ENCODE peak calls at places on chromosomes 16 and 17, in seven cellular contexts. X is HFF-Myc, N is IMR-90, P is upper lobe of left lung, L is body of pancreas, A is BJ, S is PC-9. Q is an unnamed sample.

GRCh38 chr17:7042507-7043194 is 1.2 kb downstream of the SLC16A11 start:
- DNase-seq in X (no peak), N (no peak), P (no peak), L (no peak), A (no peak), S (no peak), Q (no peak)

GRCh38 chr17:63399856-63400255 is 46.2 kb downstream of the CYB561 start:
- DNase-seq in X (peak), N (peak), P (no peak), L (peak), A (no peak), S (no peak), Q (peak)

GRCh38 chr17:50050431-50051032 is 5.4 kb upstream of the ITGA3 start:
- DNase-seq in X (no peak), N (no peak), P (no peak), L (no peak), A (no peak), S (peak), Q (no peak)

GRCh38 chr17:65235284-65235683 is 98.1 kb downstream of the RGS9 start:
- DNase-seq in X (no peak), N (no peak), P (no peak), L (no peak), A (no peak), S (no peak), Q (peak)

GRCh38 chr17:77273397-77274136 is 132.8 kb downstream of the SEC14L1 start:
- DNase-seq in X (no peak), N (peak), P (no peak), L (no peak), A (no peak), S (no peak), Q (no peak)

GRCh38 chr17:79850571-79851460 is 11.6 kb upstream of the CBX4 start:
- DNase-seq in X (no peak), N (peak), P (no peak), L (no peak), A (no peak), S (peak), Q (peak)

GRCh38 chr16:48014349-48015135 is 141.3 kb downstream of the ABCC12 start:
- DNase-seq in X (no peak), N (peak), P (no peak), L (no peak), A (no peak), S (peak), Q (peak)

GRCh38 chr17:28476076-28476475 is 2.6 kb downstream of the SLC13A2 start:
- DNase-seq in X (no peak), N (no peak), P (no peak), L (no peak), A (no peak), S (no peak), Q (no peak)

GRCh38 chr16:30902070-30902972 is 5.9 kb downstream of the CTF1 start:
- DNase-seq in X (no peak), N (peak), P (peak), L (peak), A (no peak), S (no peak), Q (peak)

GRCh38 chr16:14436410-14436955 is 193.6 kb downstream of the PARN start:
- DNase-seq in X (no peak), N (no peak), P (no peak), L (no peak), A (no peak), S (no peak), Q (no peak)

GRCh38 chr17:37702605-37703004 is 42.3 kb downstream of the HNF1B start:
- DNase-seq in X (peak), N (peak), P (no peak), L (no peak), A (peak), S (peak), Q (peak)

GRCh38 chr17:4501295-4501949 is 2.7 kb downstream of the SPNS2 start:
- DNase-seq in X (no peak), N (no peak), P (peak), L (no peak), A (no peak), S (peak), Q (no peak)

GRCh38 chr16:74744566-74744965 is 30.1 kb downstream of the FA2H start:
- DNase-seq in X (no peak), N (no peak), P (no peak), L (no peak), A (no peak), S (no peak), Q (no peak)

GRCh38 chr16:30395155-30395991 is at the start of gene ZNF48:
- DNase-seq in X (no peak), N (peak), P (peak), L (peak), A (peak), S (peak), Q (peak)

GRCh38 chr17:77461277-77462057 is 320.7 kb downstream of the SEC14L1 start:
- DNase-seq in X (no peak), N (no peak), P (no peak), L (no peak), A (no peak), S (no peak), Q (no peak)

GRCh38 chr17:32697728-32698625 is 178.9 kb downstream of the MYO1D start:
- DNase-seq in X (no peak), N (no peak), P (no peak), L (no peak), A (no peak), S (no peak), Q (peak)

GRCh38 chr17:30716461-30717289 is 107.8 kb downstream of the CRLF3 start:
- DNase-seq in X (no peak), N (peak), P (no peak), L (no peak), A (no peak), S (no peak), Q (no peak)

GRCh38 chr16:75305364-75306101 is 54.1 kb upstream of the BCAR1 start:
- DNase-seq in X (peak), N (peak), P (peak), L (peak), A (peak), S (peak), Q (peak)

GRCh38 chr17:12627177-12627629 is 38.5 kb upstream of the MYOCD start:
- DNase-seq in X (peak), N (peak), P (no peak), L (peak), A (peak), S (no peak), Q (peak)

GRCh38 chr17:19407601-19408380 is 3.2 kb upstream of the RNF112 start:
- DNase-seq in X (no peak), N (no peak), P (no peak), L (no peak), A (no peak), S (no peak), Q (no peak)

GRCh38 chr16:88455610-88456355 is 2.7 kb downstream of the ZFPM1 start:
- DNase-seq in X (no peak), N (peak), P (peak), L (peak), A (no peak), S (peak), Q (no peak)

GRCh38 chr16:88926374-88926990 is 50.5 kb downstream of the CBFA2T3 start:
- DNase-seq in X (no peak), N (no peak), P (no peak), L (no peak), A (no peak), S (peak), Q (no peak)

GRCh38 chr17:78654230-78654824 is 77.1 kb upstream of the DNAH17 start:
- DNase-seq in X (no peak), N (no peak), P (no peak), L (no peak), A (no peak), S (no peak), Q (no peak)

GRCh38 chr16:19698480-19699465 is 19.3 kb downstream of the KNOP1 start:
- DNase-seq in X (no peak), N (peak), P (no peak), L (no peak), A (no peak), S (no peak), Q (no peak)

GRCh38 chr16:66121466-66121865 is 245.0 kb upstream of the CDH5 start:
- DNase-seq in X (no peak), N (peak), P (no peak), L (no peak), A (no peak), S (no peak), Q (no peak)

GRCh38 chr17:78122221-78122990 is 6.1 kb downstream of the TMC6 start:
- DNase-seq in X (no peak), N (no peak), P (no peak), L (no peak), A (no peak), S (no peak), Q (no peak)

GRCh38 chr17:14006249-14006942 is 62.9 kb upstream of the COX10 start:
- DNase-seq in X (no peak), N (no peak), P (no peak), L (no peak), A (no peak), S (no peak), Q (no peak)
- TF ChIP-seq CTCF in X (no peak), N (no peak), P (no peak), L (no peak), A (no peak), S (no peak), Q (no peak)

GRCh38 chr16:82016964-82017363 is 5.7 kb upstream of the SDR42E1 start:
- DNase-seq in X (no peak), N (no peak), P (no peak), L (no peak), A (peak), S (no peak), Q (no peak)
- TF ChIP-seq CTCF in X (no peak), N (no peak), P (no peak), L (no peak), A (no peak), S (no peak), Q (no peak)

GRCh38 chr16:82252582-82252981 is 82.6 kb upstream of the MPHOSPH6 start:
- DNase-seq in X (no peak), N (no peak), P (no peak), L (no peak), A (no peak), S (no peak), Q (no peak)
- TF ChIP-seq CTCF in X (no peak), N (no peak), P (no peak), L (no peak), A (no peak), S (no peak), Q (no peak)

DNA sequence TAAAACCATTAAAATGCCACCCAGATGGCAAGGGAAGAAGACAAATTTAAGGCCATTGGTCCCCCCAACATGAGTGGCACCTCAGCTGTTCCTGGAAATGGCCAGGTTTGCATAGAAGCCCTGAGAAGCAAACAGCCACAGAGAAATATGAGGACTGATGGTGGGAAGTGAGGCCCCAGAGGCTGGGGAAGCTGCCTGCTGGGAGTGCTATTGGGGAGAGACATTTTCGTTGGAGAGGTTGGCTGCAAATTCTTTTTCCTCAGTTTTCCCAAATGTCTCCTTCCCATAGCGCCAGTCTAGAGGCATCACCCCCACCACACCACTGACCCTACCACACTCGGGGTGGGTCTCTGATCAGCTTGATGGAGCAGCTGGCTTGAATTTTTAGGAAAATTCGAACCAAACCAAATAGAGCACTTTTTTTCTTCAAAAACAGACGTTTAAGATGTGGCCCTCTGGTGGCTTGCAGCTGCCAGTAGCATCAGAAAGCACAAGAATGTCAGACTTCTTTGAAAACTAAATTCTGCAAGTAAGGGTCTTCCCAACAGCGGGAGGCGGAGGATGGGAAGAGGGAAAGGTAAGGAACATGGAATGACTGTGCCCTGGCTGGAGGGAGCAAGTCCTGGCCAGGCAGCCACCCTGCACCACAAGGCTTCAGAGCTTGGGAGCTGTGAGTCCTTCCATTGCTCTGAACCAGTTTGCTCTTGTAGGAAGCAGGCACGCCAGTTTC is 13.2 kb upstream of the SLC12A3 start:
- DNase-seq in X (no peak), N (peak), P (no peak), L (no peak), A (no peak), S (peak), Q (no peak)
- TF ChIP-seq CTCF in X (peak), N (peak), P (peak), L (peak), A (peak), S (peak), Q (peak)

GRCh38 chr17:81994593-81995462 is 17.4 kb downstream of the ASPSCR1 start:
- DNase-seq in X (no peak), N (no peak), P (peak), L (no peak), A (no peak), S (no peak), Q (no peak)
- TF ChIP-seq CTCF in X (no peak), N (no peak), P (no peak), L (no peak), A (no peak), S (no peak), Q (no peak)

DNA sequence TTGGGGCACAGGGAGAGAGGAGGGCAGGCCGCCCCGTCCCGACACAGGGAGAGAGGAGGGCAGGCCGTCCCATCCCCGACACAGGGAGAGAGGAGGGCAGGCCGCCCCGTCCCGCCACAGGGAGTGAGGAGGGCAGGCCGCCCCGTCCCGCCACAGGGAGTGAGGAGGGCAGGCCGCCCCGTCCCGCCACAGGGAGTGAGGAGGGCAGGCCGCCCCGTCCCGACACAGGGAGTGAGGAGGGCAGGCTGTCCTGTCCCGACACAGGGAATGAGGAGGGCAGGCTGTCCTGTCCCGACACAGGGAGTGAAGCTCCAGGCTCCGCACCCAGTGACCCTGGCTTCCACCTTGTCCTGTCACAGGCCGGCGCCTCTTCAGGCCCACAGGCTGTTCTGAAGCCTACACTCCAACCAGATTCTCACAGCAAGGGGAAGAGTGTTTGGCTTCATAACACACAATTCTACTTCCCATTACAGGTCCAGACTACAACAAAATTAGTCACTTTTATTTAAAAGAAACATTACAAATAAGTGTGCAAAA is 34.1 kb downstream of the WDR45B start:
- DNase-seq in X (no peak), N (no peak), P (no peak), L (no peak), A (no peak), S (no peak), Q (no peak)
- TF ChIP-seq CTCF in X (no peak), N (no peak), P (no peak), L (no peak), A (no peak), S (no peak), Q (no peak)

GRCh38 chr16:50136399-50136798 is 16.7 kb upstream of the TENT4B start:
- DNase-seq in X (no peak), N (no peak), P (no peak), L (no peak), A (no peak), S (no peak), Q (no peak)
- TF ChIP-seq CTCF in X (no peak), N (no peak), P (no peak), L (no peak), A (peak), S (no peak), Q (peak)

GRCh38 chr17:67679225-67679624 is 38.5 kb upstream of the NOL11 start:
- DNase-seq in X (no peak), N (no peak), P (no peak), L (no peak), A (no peak), S (no peak), Q (no peak)
- TF ChIP-seq CTCF in X (no peak), N (no peak), P (no peak), L (no peak), A (no peak), S (no peak), Q (no peak)

DNA sequence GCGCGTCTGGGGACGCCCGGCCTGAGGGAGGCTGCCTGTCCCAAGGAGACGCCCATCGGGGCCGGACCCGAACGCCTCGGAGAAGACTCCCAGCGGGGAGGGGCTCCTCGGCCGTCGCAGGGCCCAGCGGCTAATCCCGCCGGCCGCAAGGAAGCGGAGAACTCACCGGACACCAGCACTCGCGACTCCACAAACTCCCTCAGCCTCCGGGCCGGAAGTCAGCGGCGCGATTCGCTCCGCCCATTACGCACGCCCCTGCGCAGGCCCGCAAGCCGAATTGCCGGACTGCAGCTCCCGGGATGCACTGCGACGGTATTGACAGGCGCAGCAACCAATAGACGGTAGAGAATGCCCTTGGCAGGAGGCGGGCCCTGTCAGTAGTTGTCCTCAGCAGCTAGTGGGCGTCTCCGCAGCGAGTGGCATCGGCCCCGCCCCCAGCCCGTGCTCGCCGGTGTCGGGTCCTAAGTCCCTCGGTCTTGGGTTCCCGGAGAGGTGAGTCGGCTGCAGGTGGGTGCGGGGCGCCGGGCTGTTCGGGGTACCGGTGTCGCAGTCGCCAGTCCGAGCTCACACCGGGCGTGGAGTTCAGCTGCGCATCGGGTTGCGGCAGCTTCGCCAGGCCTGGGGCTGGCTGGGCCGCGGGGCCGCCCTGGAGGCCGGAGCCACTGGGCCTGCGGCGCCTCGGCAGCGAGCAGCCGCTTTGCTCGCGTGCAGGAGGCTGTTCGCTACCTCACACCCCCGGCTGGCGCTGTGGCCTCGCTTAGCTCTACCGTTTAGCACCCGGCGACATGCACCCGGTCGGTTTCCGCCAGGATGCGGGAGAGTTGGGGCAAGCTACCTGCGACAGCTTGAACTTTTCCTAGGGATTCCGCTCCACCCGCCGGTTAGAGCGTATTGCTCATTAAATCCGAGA is at the start of the genes ZNF174 and ZSCAN32:
- DNase-seq in X (peak), N (peak), P (peak), L (peak), A (peak), S (peak), Q (peak)
- TF ChIP-seq CTCF in X (no peak), N (no peak), P (peak), L (no peak), A (no peak), S (no peak), Q (no peak)

Q was measured in HFFc6.